ENCODE peak calls at places on chromosomes 11 and 22, in five cellular contexts. P, A, N, K and E are unnamed samples.

GRCh38 chr11:82996966-82997606 is 74.6 kb downstream of the RAB30 start:
- DNase-seq in P (no peak), K (no peak), A (no peak), N (no peak), E (no peak)

GRCh38 chr22:49323751-49324415 is 503.8 kb downstream of the BRD1 start:
- DNase-seq in N (no peak), P (peak; percentile 11), K (no peak), A (no peak), E (peak; percentile 1)

GRCh38 chr22:49910229-49911155 is 7.7 kb downstream of the ALG12 start:
- DNase-seq in K (peak; percentile 48), P (no peak), A (no peak), N (no peak), E (no peak)

GRCh38 chr11:30960387-30960992 is 374.3 kb upstream of the MPPED2 start:
- DNase-seq in N (peak; percentile 5), A (peak; percentile 7), P (no peak), K (no peak), E (no peak)

GRCh38 chr11:120715239-120715638 is 203.7 kb downstream of the GRIK4 start:
- DNase-seq in N (no peak), A (no peak), K (no peak), P (no peak), E (no peak)

GRCh38 chr22:27094633-27095308 is 437.4 kb downstream of the MIAT start:
- DNase-seq in N (no peak), K (peak; percentile 72), A (no peak), P (no peak), E (no peak)

GRCh38 chr22:44392446-44392921 is 79.7 kb upstream of the SHISAL1 start:
- DNase-seq in P (no peak), K (peak; percentile 46), A (no peak), N (no peak), E (no peak)

GRCh38 chr22:35076648-35077047 is 10.7 kb downstream of the ISX start:
- DNase-seq in K (no peak), N (no peak), P (no peak), A (no peak), E (peak; percentile 60)

GRCh38 chr11:68146704-68147474 is 25.7 kb upstream of the CHKA start:
- DNase-seq in N (no peak), A (no peak), K (no peak), P (no peak), E (peak; percentile 84)

GRCh38 chr11:2730323-2731284 is 30.8 kb upstream of the KCNQ1OT1 start:
- DNase-seq in A (no peak), N (no peak), K (no peak), P (no peak), E (no peak)

GRCh38 chr11:2612884-2613571 is 86.8 kb downstream of the KCNQ1OT1 start:
- DNase-seq in K (no peak), P (no peak), A (no peak), N (no peak), E (no peak)

GRCh38 chr11:122954455-122954854 is 27.2 kb downstream of the BSX start:
- DNase-seq in A (no peak), K (no peak), N (no peak), P (no peak), E (no peak)

GRCh38 chr11:46247090-46247489 is 30.4 kb upstream of the CREB3L1 start:
- DNase-seq in K (no peak), A (no peak), P (no peak), N (no peak), E (no peak)

GRCh38 chr11:75184051-75184450 is 33.1 kb downstream of the SLCO2B1 start:
- DNase-seq in K (no peak), A (no peak), P (no peak), N (no peak), E (no peak)

GRCh38 chr11:7098235-7098832 is 9.5 kb downstream of the RBMXL2 start:
- DNase-seq in N (no peak), P (no peak), K (no peak), A (peak; percentile 11), E (no peak)

GRCh38 chr11:130633466-130633865 is 185.0 kb downstream of the ADAMTS15 start:
- DNase-seq in A (no peak), P (no peak), K (no peak), N (no peak), E (no peak)

GRCh38 chr11:11620966-11621880 is 582 bp downstream of the GALNT18 start:
- DNase-seq in P (no peak), A (no peak), N (peak; percentile 30), K (peak; percentile 78), E (no peak)

GRCh38 chr11:68358416-68358815 is 46.0 kb downstream of the LRP5 start:
- DNase-seq in A (peak; percentile 49), P (no peak), N (no peak), K (no peak), E (no peak)

GRCh38 chr11:10659339-10660216 is 34.0 kb downstream of the IRAG1 start:
- DNase-seq in N (no peak), K (peak; percentile 88), P (peak; percentile 24), A (peak; percentile 90), E (peak; percentile 79)

DNA sequence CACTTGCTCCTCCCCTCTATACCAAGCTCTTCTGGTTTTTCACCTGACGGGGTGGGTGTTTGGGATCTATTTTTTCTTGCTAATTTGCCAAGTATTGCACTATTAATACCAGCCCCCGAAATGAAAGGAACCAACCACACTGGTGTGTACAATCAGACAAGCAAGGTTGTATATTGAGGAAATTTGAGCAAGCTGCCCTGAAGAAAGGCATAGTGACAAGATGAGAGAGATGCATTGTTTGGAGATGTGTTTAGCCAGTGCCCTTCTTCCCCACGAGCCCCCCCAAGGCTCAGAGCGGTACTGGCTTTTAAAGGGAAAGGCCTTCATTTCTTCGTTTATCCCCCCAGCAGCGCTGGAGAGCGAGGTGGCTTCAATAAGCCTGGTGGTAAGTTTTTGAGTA is 15.2 kb upstream of the GAS2L1 start:
- DNase-seq in N (no peak), K (no peak), P (no peak), A (no peak), E (no peak)
- TF ChIP-seq CTCF in N (no peak), K (no peak), P (no peak), A (no peak), E (no peak)

GRCh38 chr11:33742249-33742851 is 6.1 kb upstream of the CD59 start:
- DNase-seq in P (no peak), A (no peak), N (no peak), K (no peak), E (no peak)
- TF ChIP-seq CTCF in P (peak; percentile 38), A (peak; percentile 34), N (peak; percentile 66), K (no peak), E (no peak)

GRCh38 chr11:118290923-118291322 is 13.6 kb upstream of the CD3E start:
- DNase-seq in P (peak; percentile 26), A (no peak), N (no peak), K (no peak), E (no peak)
- TF ChIP-seq CTCF in P (peak; percentile 50), A (peak; percentile 8), N (peak; percentile 61), K (no peak), E (no peak)

DNA sequence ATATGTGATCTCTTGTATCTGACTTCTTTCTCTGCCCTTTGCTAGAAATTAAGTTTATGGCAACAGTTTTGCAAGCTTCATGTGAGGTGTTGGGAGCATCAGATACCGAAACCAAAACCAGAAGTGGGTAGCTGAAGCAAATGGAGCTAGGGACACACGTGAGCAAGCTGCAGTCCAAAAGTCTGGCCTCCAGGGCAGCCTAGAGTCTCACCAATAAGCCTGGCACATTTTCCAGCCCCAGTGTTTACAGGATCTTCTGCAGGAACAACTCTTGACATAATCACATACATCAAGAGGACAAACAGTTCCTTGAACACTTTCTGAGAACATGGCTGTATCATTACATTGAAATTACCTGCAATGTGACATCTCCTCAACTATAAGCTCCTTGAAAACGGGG is 114.1 kb downstream of the LARGE1 start:
- DNase-seq in P (no peak), K (peak; percentile 81), N (no peak), A (no peak), E (no peak)
- TF ChIP-seq CTCF in P (no peak), K (no peak), N (no peak), A (no peak), E (no peak)